ENCODE peak calls at places on chromosomes 4 and X, in five cellular contexts. Z is neural progenitor cell, R is hepatocyte, G is mammary epithelial cell, L is HCT116. W is an unnamed sample.

GRCh38 chr4:125316781-125317525 is 2.2 kb downstream of the FAT4 start:
- DNase-seq in Z (peak; percentile 66), R (peak; percentile 40), G (peak; percentile 22), L (no peak), W (peak; percentile 67)

GRCh38 chrX:48573690-48574269 is 504 bp upstream of the RBM3 start:
- DNase-seq in Z (no peak), R (peak; percentile 28), G (no peak), L (no peak), W (no peak)

GRCh38 chr4:150217192-150217591 is 138.9 kb downstream of the DCLK2 start:
- DNase-seq in Z (peak; percentile 68), R (peak; percentile 59), G (peak; percentile 70), L (no peak), W (peak; percentile 65)

GRCh38 chr4:7251321-7251720 is 59.0 kb downstream of the SORCS2 start:
- DNase-seq in Z (no peak), R (no peak), G (no peak), L (no peak), W (no peak)

GRCh38 chr4:77308843-77309242 is 151.8 kb downstream of the CCNG2 start:
- DNase-seq in Z (peak; percentile 54), R (peak; percentile 30), G (peak; percentile 38), L (peak; percentile 10), W (peak; percentile 74)

GRCh38 chr4:158805628-158806471 is 37.0 kb downstream of the FNIP2 start:
- DNase-seq in Z (no peak), R (peak; percentile 76), G (peak; percentile 84), L (no peak), W (no peak)

GRCh38 chr4:60657041-60657440 is 543.1 kb upstream of the ADGRL3 start:
- DNase-seq in Z (no peak), R (no peak), G (peak; percentile 59), L (no peak), W (no peak)

GRCh38 chr4:152165146-152165545 is 370.7 kb downstream of the FBXW7 start:
- DNase-seq in Z (no peak), R (no peak), G (peak; percentile 67), L (no peak), W (peak; percentile 69)

GRCh38 chrX:37420756-37421155 is 71.6 kb downstream of the PRRG1 start:
- DNase-seq in Z (no peak), R (no peak), G (no peak), L (no peak), W (no peak)

GRCh38 chrX:2485789-2486345 is 14.9 kb downstream of the DHRSX start:
- DNase-seq in Z (no peak), R (no peak), G (no peak), L (no peak), W (no peak)

GRCh38 chrX:26909728-26910127 is 553.4 kb downstream of the PPP4R3C start:
- DNase-seq in Z (no peak), R (no peak), G (no peak), L (no peak), W (no peak)

GRCh38 chr4:155967098-155967497 is 13.4 kb upstream of the CTSO start:
- DNase-seq in Z (no peak), R (no peak), G (no peak), L (no peak), W (no peak)

GRCh38 chrX:154526901-154527675 is 11.1 kb upstream of the FAM3A start:
- DNase-seq in Z (peak; percentile 88), R (peak; percentile 90), G (peak; percentile 69), L (peak; percentile 27), W (peak; percentile 81)

DNA sequence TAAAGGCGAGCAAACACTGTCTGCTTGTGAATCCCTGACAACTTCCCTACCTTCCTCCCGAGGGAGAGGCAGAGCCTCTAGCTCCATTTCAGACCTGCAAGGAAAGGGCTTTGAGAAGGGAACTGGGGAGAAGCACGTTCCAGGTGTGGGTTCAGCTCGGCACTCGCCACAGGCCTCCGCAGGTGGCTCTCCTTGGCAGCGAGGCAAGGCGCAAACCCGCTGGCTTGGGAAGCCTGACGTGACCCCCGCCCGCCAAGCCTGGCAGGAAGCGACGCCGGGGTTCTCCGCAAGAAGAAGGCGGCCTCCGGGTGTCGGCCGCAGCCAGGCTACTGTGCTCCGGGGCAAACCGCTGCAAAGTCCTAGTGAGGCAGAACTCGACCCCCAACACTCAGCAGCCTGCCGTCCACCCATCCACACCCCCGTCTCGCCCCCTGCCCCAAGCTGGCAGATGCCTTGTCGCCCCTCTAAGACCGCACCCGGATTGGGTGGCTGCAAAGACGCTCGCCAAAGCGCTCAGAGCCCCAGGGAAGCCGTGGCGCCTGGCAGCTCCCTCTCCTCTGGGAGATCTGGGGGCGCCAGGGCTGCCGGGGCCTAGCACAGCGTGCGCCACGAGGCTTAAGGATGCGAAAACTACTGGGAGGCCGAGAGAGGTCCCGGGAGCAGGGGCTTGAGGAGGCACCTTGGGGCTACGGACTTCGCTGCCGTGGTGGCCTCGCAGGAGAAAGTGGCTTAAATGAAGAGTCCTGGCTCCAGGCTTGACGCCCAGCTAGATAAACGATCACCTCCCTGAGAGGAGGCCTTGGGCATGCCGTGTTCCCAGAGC is 21.8 kb downstream of the NKX3-2 start:
- DNase-seq in Z (no peak), R (no peak), G (no peak), L (no peak), W (peak; percentile 81)
- TF ChIP-seq EZH2 in Z (peak; percentile 84), R (peak; percentile 62), G (peak; percentile 51), L (no peak), W (peak; percentile 31)

DNA sequence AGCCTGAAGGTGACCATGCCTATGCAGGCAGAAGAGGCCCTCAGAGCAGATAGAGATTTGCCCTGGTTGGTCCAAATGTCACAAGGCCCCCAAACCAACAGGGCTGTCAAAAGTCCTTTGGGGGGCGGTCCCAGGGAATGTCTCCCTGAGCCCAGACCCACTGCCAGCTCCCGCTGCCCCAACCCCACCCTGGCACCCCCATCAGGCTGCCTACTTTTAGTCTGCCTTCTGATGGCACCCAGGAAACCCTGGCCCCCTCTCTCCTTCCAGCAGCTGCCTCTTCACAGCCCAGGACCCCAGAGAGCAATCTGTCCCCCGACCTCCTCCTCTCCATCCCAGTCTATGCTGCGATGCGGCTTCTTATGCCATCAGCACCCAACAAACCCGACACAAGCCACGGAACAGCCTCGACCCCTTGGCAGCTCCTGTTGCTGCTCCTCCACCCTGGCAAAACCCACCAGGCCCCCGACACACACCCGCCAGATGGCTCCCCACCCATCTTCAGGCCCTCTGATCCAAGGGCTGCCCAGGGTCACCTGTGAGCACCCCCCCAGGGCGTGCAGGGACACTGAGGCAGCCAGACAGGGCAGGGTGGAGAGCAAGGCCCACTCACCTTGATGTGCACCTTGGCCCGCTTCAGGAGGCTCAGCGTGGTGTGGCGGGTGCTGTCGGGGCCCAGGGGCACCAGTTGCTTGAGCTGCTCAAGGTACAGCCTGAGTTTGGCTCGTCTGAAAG is 9.9 kb downstream of the MXD4 start:
- DNase-seq in Z (no peak), R (no peak), G (no peak), L (no peak), W (no peak)
- TF ChIP-seq EZH2 in Z (no peak), R (no peak), G (no peak), L (no peak), W (no peak)

GRCh38 chr4:54099959-54100606 is at the start of gene GSX2:
- DNase-seq in Z (peak; percentile 54), R (no peak), G (peak; percentile 12), L (no peak), W (peak; percentile 62)

GRCh38 chr4:54103190-54103574 is 3.2 kb downstream of the GSX2 start:
- DNase-seq in Z (peak; percentile 72), R (no peak), G (no peak), L (no peak), W (peak; percentile 58)

GRCh38 chr4:54100607-54101189 is 735 bp downstream of the GSX2 start:
- DNase-seq in Z (peak; percentile 40), R (no peak), G (no peak), L (no peak), W (peak; percentile 39)

GRCh38 chr4:54102747-54103146 is 2.8 kb downstream of the GSX2 start:
- DNase-seq in Z (no peak), R (no peak), G (no peak), L (no peak), W (no peak)

GRCh38 chr4:54101190-54102041 is 1.5 kb downstream of the GSX2 start:
- DNase-seq in Z (peak; percentile 59), R (no peak), G (no peak), L (no peak), W (peak; percentile 55)
- TF ChIP-seq EZH2 in Z (peak; percentile 75), R (peak; percentile 67), G (no peak), L (no peak), W (peak; percentile 89)

GRCh38 chr4:4854649-4855292 is 4.7 kb upstream of the MSX1 start:
- DNase-seq in Z (peak; percentile 71), R (no peak), G (no peak), L (no peak), W (peak; percentile 36)

GRCh38 chr4:4852591-4853362 is 6.7 kb upstream of the MSX1 start:
- DNase-seq in Z (peak; percentile 81), R (peak; percentile 78), G (peak; percentile 58), L (no peak), W (peak; percentile 84)

GRCh38 chr4:4853371-4853823 is 6.1 kb upstream of the MSX1 start:
- DNase-seq in Z (peak; percentile 25), R (no peak), G (no peak), L (no peak), W (peak; percentile 26)

GRCh38 chr4:4855293-4856070 is 4.0 kb upstream of the MSX1 start:
- DNase-seq in Z (peak; percentile 49), R (no peak), G (no peak), L (no peak), W (peak; percentile 36)

DNA sequence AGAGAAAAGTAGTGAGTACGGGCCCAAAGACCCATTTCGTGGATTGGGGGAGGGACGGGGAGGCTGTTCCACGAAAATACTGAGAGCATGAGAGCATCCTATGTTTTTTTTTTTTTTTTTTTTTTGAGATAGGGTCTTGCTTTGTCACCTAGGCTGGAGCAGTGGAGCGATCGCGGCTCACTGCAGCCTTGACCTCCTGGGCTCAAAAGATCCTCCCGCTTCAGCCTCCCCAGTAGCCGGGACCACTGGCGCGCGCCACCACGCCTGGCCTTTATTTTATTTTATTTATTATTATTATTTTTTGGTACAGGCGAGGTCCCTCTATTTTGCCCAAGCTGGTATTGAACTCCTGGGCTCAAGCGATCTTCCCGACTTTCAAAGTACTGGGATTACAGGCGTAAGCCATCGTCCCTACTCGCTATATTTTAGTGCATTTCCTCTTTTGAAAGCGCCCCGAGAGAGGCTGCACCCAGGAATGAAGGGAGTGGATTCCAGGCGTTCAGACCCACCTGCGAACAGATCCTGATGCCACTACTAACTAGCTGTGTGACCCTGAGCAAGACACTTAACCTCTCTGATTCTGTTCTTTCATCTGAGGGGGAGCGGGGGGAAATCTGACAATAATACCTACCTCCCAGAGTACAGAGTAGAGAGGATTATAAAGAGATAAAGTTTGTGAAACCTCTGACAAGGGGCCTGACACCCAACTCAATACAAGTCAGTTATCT is 5.4 kb upstream of the MSX1 start:
- DNase-seq in Z (no peak), R (no peak), G (no peak), L (no peak), W (no peak)
- TF ChIP-seq EZH2 in Z (no peak), R (no peak), G (no peak), L (no peak), W (peak; percentile 89)

GRCh38 chr4:10458190-10458589 is 964 bp upstream of the ZNF518B start:
- DNase-seq in Z (peak; percentile 27), R (peak; percentile 24), G (no peak), L (no peak), W (peak; percentile 37)
- TF ChIP-seq EZH2 in Z (no peak), R (no peak), G (no peak), L (no peak), W (no peak)